ENCODE peak calls at places on chromosomes 6 and 20, in five cellular contexts. S is breast epithelium, M is neural progenitor cell, A is heart left ventricle, V is lower lobe of right lung. O is an unnamed sample.

GRCh38 chr6:131059486-131059885 is 3.6 kb downstream of the EPB41L2 start:
- DNase-seq in S (no peak), M (no peak), A (no peak), V (no peak), O (no peak)

GRCh38 chr6:29745386-29745785 is 22.2 kb downstream of the HLA-F start:
- DNase-seq in S (no peak), M (no peak), A (no peak), V (no peak), O (no peak)

GRCh38 chr6:28240517-28240916 is 11.6 kb downstream of the ZKSCAN4 start:
- DNase-seq in S (no peak), M (no peak), A (no peak), V (no peak), O (no peak)

GRCh38 chr20:19932170-19932667 is 84.9 kb upstream of the NAA20 start:
- DNase-seq in S (no peak), M (no peak), A (peak), V (no peak), O (peak)

GRCh38 chr6:12973302-12973865 is 256.8 kb downstream of the PHACTR1 start:
- DNase-seq in S (no peak), M (no peak), A (no peak), V (no peak), O (no peak)

GRCh38 chr6:31497595-31498476 is at the start of gene MICB:
- DNase-seq in S (peak), M (peak), A (peak), V (peak), O (peak)

GRCh38 chr6:146582857-146583256 is 15.9 kb upstream of the ADGB start:
- DNase-seq in S (no peak), M (no peak), A (peak), V (peak), O (no peak)

GRCh38 chr6:108564178-108564577 is 3.5 kb downstream of the FOXO3 start:
- DNase-seq in S (no peak), M (no peak), A (no peak), V (no peak), O (no peak)

GRCh38 chr6:118783931-118784528 is 109.9 kb upstream of the ASF1A start:
- DNase-seq in S (no peak), M (no peak), A (no peak), V (no peak), O (peak)

GRCh38 chr6:108074057-108074358 is 533 bp downstream of the OSTM1 start:
- DNase-seq in S (no peak), M (no peak), A (no peak), V (no peak), O (peak)

GRCh38 chr20:56003966-56004365 is 1.4 kb downstream of the CBLN4 start:
- DNase-seq in S (no peak), M (peak), A (no peak), V (peak), O (no peak)

GRCh38 chr6:36924131-36924530 is 30.4 kb upstream of the PI16 start:
- DNase-seq in S (no peak), M (no peak), A (no peak), V (no peak), O (no peak)

GRCh38 chr6:78611886-78612480 is 255.4 kb upstream of the IRAK1BP1 start:
- DNase-seq in S (no peak), M (peak), A (no peak), V (no peak), O (no peak)

GRCh38 chr20:835220-836045 is 1.9 kb downstream of the FAM110A start:
- DNase-seq in S (no peak), M (no peak), A (peak), V (no peak), O (no peak)

GRCh38 chr20:833450-834150 is at the start of gene FAM110A:
- DNase-seq in S (peak), M (peak), A (peak), V (peak), O (peak)

GRCh38 chr20:839015-839414 is 5.5 kb downstream of the FAM110A start:
- DNase-seq in S (no peak), M (no peak), A (no peak), V (peak), O (no peak)

GRCh38 chr20:834151-834747 is 734 bp downstream of the FAM110A start:
- DNase-seq in S (no peak), M (peak), A (no peak), V (no peak), O (no peak)

GRCh38 chr20:836188-836587 is 2.7 kb downstream of the FAM110A start:
- DNase-seq in S (no peak), M (no peak), A (no peak), V (no peak), O (no peak)
- H3K27ac ChIP-seq in S (no peak), M (no peak), A (peak), V (no peak), O (peak)

DNA sequence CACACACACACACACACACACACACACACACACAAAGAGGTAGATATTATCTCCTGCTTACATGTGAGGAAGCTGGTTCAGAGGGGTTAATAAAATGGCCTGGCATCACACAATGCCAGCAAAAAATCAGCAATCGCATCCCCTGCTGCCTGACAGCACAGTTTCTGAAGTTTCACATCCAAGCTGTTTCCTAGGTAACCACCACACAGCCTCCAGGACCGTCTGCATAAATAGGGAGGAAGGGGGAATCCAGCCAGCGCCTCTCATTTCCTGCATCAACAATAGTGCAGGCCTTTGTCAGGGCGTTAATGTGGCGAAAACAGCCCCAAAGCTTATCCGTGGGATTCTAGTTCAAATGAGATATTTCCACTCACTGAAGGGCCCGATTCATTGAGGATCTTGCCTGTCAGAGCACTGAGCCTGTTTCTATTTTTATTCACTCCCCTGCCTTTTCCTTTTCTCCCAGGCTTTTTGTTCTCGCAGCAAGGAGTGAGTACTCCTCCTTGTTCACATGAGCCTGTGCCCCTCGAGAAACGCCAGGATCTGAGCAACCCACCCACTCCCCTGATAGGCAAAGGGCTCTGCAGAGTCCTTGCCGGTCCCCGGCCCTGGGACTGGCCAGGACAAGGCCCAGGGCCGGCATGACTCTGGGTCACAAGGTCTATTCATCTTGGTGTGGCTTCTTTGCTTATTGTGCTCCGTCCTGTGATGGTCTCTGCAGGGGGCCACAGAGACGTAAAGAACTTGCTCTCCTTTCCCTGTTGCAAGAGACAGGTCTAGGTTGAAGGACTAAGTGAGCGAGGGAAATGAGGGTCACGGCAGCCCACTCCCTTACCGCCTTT is 32.7 kb downstream of the TUBB2B start:
- DNase-seq in S (no peak), M (peak), A (no peak), V (no peak), O (no peak)
- TF ChIP-seq CTCF in S (no peak), M (no peak), A (no peak), V (no peak), O (no peak)

GRCh38 chr6:20415304-20416062 is 13.8 kb downstream of the E2F3 start:
- DNase-seq in S (no peak), M (no peak), A (no peak), V (no peak), O (no peak)
- H3K27ac ChIP-seq in S (no peak), M (no peak), A (peak), V (no peak), O (no peak)

GRCh38 chr6:169115632-169116031 is 138.0 kb downstream of the THBS2 start:
- DNase-seq in S (no peak), M (no peak), A (no peak), V (no peak), O (no peak)

GRCh38 chr6:169118346-169118830 is 135.3 kb downstream of the THBS2 start:
- DNase-seq in S (no peak), M (no peak), A (no peak), V (no peak), O (no peak)

GRCh38 chr6:169119669-169120068 is 134.0 kb downstream of the THBS2 start:
- DNase-seq in S (no peak), M (no peak), A (no peak), V (no peak), O (no peak)

GRCh38 chr6:169117663-169118062 is 136.0 kb downstream of the THBS2 start:
- DNase-seq in S (no peak), M (no peak), A (no peak), V (no peak), O (no peak)

GRCh38 chr6:169121013-169121412 is 132.6 kb downstream of the THBS2 start:
- DNase-seq in S (no peak), M (no peak), A (no peak), V (no peak), O (no peak)
- TF ChIP-seq CTCF in S (no peak), M (no peak), A (no peak), V (no peak), O (no peak)

GRCh38 chr20:31989030-31989645 is 21.1 kb upstream of the CCM2L start:
- DNase-seq in S (no peak), M (no peak), A (no peak), V (no peak), O (no peak)

GRCh38 chr20:31981784-31982183 is 13.8 kb downstream of the XKR7 start:
- DNase-seq in S (no peak), M (no peak), A (no peak), V (no peak), O (no peak)

GRCh38 chr20:31988430-31989015 is 20.6 kb downstream of the XKR7 start:
- DNase-seq in S (no peak), M (no peak), A (no peak), V (no peak), O (no peak)

GRCh38 chr20:31987744-31988143 is 19.8 kb downstream of the XKR7 start:
- DNase-seq in S (no peak), M (no peak), A (no peak), V (no peak), O (no peak)

DNA sequence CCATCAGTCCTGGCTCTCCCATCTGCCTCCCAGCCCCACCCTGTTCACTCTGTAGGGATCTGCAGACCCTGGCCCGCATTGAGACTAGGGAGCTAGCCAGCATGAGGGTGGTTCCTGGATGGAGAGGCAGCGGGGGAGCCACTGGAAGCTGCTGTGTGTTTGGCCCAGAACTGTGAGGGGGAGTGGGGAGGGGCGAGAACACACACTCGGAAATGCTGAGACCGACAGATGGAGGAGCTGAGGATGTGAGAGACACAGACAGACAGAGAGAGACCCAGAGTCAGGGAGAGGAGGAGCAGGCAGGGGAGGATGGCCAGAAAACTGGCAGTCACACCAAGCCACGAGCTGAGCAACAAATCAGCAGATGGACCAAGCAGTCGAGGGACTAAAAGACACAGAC is 17.2 kb downstream of the XKR7 start:
- DNase-seq in S (no peak), M (no peak), A (no peak), V (no peak), O (no peak)
- H3K27ac ChIP-seq in S (no peak), M (no peak), A (no peak), V (no peak), O (no peak)

GRCh38 chr6:33738153-33738552 is 8.6 kb downstream of the IP6K3 start:
- DNase-seq in S (no peak), M (no peak), A (peak), V (no peak), O (no peak)

GRCh38 chr6:33739611-33740010 is 7.1 kb downstream of the IP6K3 start:
- DNase-seq in S (no peak), M (no peak), A (no peak), V (no peak), O (no peak)

GRCh38 chr6:33738879-33739278 is 7.8 kb downstream of the IP6K3 start:
- DNase-seq in S (no peak), M (no peak), A (no peak), V (no peak), O (no peak)

GRCh38 chr6:33735201-33735600 is 11.5 kb downstream of the IP6K3 start:
- DNase-seq in S (no peak), M (no peak), A (no peak), V (no peak), O (no peak)

DNA sequence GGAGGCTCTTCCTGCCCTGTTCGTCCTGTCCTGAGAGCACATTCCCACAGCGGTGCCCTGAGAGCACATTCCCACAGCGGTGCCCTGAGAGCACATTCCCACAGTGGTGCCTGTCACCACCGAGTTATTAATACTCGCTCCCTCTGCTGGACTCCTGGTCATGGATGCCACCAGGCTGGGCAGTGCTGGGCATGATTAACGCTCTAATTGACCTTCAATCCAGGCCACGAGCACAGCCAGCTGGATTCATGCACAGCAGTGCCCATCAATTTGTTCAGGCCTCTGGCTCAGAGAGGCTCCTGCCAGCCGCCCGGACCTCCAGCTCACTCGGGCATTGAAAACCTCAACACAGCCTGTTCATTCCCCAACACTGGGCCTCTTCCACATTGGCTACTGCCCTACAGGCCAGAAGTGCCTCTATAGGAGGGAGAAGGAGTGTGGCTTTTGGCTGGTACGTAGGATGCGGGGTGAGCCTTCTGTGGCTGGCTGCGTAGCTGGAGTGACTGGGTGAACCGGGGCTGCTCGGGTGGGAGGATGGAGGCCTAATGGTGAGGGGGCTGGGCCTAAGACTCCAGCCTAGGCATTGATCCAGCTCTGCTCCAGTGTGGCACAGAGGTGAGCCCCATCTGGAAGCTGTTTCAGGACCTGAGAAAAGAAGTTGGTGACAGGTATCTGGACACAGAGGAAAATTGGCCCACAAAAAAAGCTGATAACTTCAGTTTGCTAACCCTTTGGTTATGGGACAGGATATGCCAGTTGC is 9.3 kb downstream of the IP6K3 start:
- DNase-seq in S (no peak), M (no peak), A (peak), V (no peak), O (no peak)
- TF ChIP-seq CTCF in S (no peak), M (no peak), A (no peak), V (no peak), O (no peak)

GRCh38 chr6:110960014-110960390 is 1.5 kb downstream of the GTF3C6 start:
- DNase-seq in S (no peak), M (no peak), A (no peak), V (no peak), O (no peak)

GRCh38 chr6:110971458-110971857 is 10.4 kb upstream of the RPF2 start:
- DNase-seq in S (no peak), M (no peak), A (no peak), V (no peak), O (no peak)

GRCh38 chr6:110965629-110966229 is 7.2 kb downstream of the GTF3C6 start:
- DNase-seq in S (no peak), M (no peak), A (no peak), V (no peak), O (no peak)
- H3K27ac ChIP-seq in S (no peak), M (no peak), A (no peak), V (no peak), O (no peak)